ENCODE peak calls at places on chromosomes 6 and 20, in six cellular contexts. K is transverse colon, H is progenitor cell of endocrine pancreas, O is body of pancreas, L is BE2C, N is fibroblast of lung. P is an unnamed sample.

GRCh38 chr6:44071670-44072451 is 55.4 kb downstream of the MRPL14 start:
- DNase-seq in K (no peak), H (no peak), O (no peak), L (no peak), N (peak), P (peak)

GRCh38 chr20:3694864-3695263 is 13.1 kb upstream of the ADAM33 start:
- DNase-seq in K (no peak), H (no peak), O (no peak), L (no peak), N (no peak), P (no peak)

GRCh38 chr20:41095110-41095969 is 42.0 kb upstream of the PLCG1 start:
- DNase-seq in K (peak), H (no peak), O (peak), L (peak), N (peak), P (no peak)

GRCh38 chr6:139635401-139636130 is 261.1 kb upstream of the CITED2 start:
- DNase-seq in K (no peak), H (no peak), O (no peak), L (no peak), N (no peak), P (no peak)

GRCh38 chr6:137514418-137514817 is 20.2 kb upstream of the OLIG3 start:
- DNase-seq in K (no peak), H (no peak), O (no peak), L (no peak), N (no peak), P (no peak)

GRCh38 chr20:1154734-1155133 is 30.0 kb downstream of the TMEM74B start:
- DNase-seq in K (no peak), H (no peak), O (no peak), L (no peak), N (no peak), P (no peak)

GRCh38 chr6:12241493-12242214 is 48.5 kb upstream of the EDN1 start:
- DNase-seq in K (peak), H (no peak), O (no peak), L (no peak), N (no peak), P (no peak)

GRCh38 chr20:61803903-61804804 is 261.5 kb downstream of the TAF4 start:
- DNase-seq in K (no peak), H (no peak), O (no peak), L (no peak), N (peak), P (no peak)

GRCh38 chr6:138004423-138005287 is 102.6 kb downstream of the PERP start:
- DNase-seq in K (no peak), H (no peak), O (no peak), L (no peak), N (peak), P (no peak)

GRCh38 chr6:125867483-125867935 is 76.7 kb downstream of the NCOA7 start:
- DNase-seq in K (peak), H (no peak), O (no peak), L (peak), N (peak), P (peak)

GRCh38 chr6:142680308-142680707 is 264.7 kb downstream of the HIVEP2 start:
- DNase-seq in K (no peak), H (no peak), O (no peak), L (no peak), N (peak), P (peak)

GRCh38 chr6:4314201-4314707 is 178.9 kb upstream of the ECI2 start:
- DNase-seq in K (no peak), H (no peak), O (no peak), L (no peak), N (no peak), P (no peak)

GRCh38 chr6:29227235-29227634 is 56.5 kb downstream of the OR2J2 start:
- DNase-seq in K (no peak), H (no peak), O (no peak), L (no peak), N (no peak), P (no peak)

GRCh38 chr6:43451348-43451747 is 4.0 kb downstream of the DLK2 start:
- DNase-seq in K (no peak), H (no peak), O (no peak), L (no peak), N (no peak), P (no peak)

GRCh38 chr6:126388235-126388634 is 48.3 kb downstream of the CENPW start:
- DNase-seq in K (no peak), H (no peak), O (no peak), L (peak), N (no peak), P (no peak)

GRCh38 chr6:149001422-149001821 is 254.6 kb downstream of the UST start:
- DNase-seq in K (no peak), H (no peak), O (no peak), L (no peak), N (no peak), P (no peak)

GRCh38 chr20:32674362-32674789 is 635 bp upstream of the C20orf203 start:
- DNase-seq in K (peak), H (no peak), O (peak), L (peak), N (peak), P (peak)

GRCh38 chr6:113588646-113589045 is 268.5 kb upstream of the MARCKS start:
- DNase-seq in K (no peak), H (no peak), O (no peak), L (no peak), N (peak), P (no peak)

GRCh38 chr20:52766645-52767435 is 205.3 kb upstream of the TSHZ2 start:
- DNase-seq in K (no peak), H (no peak), O (no peak), L (no peak), N (no peak), P (no peak)

GRCh38 chr6:33205172-33206026 is 944 bp downstream of the HSD17B8 start:
- DNase-seq in K (no peak), H (no peak), O (no peak), L (no peak), N (peak), P (peak)

GRCh38 chr20:60073504-60073903 is 115.3 kb downstream of the CDH26 start:
- DNase-seq in K (no peak), H (no peak), O (no peak), L (no peak), N (no peak), P (no peak)

GRCh38 chr6:1250489-1251197 is 61.3 kb upstream of the FOXQ1 start:
- DNase-seq in K (no peak), H (no peak), O (no peak), L (no peak), N (no peak), P (no peak)

P was measured in NCI-H226.